ENCODE peak calls at places on chromosomes 5 and 9, in four cellular contexts. T, X, A and R are unnamed samples.

GRCh38 chr9:84846501-84847323 is 177.2 kb downstream of the NTRK2 start:
- DNase-seq in X (no peak), T (no peak), A (no peak), R (no peak)

GRCh38 chr9:124210697-124211096 is 47.1 kb upstream of the NEK6 start:
- DNase-seq in A (peak; percentile 68), T (no peak), X (no peak), R (no peak)

GRCh38 chr9:99416007-99416406 is 193.9 kb downstream of the SEC61B start:
- DNase-seq in T (no peak), A (no peak), X (no peak), R (peak; percentile 80)

GRCh38 chr5:55278778-55279177 is 28.7 kb downstream of the DHX29 start:
- DNase-seq in X (no peak), A (no peak), T (no peak), R (no peak)

GRCh38 chr9:134068742-134069535 is 1.1 kb upstream of the BRD3 start:
- DNase-seq in T (peak; percentile 30), X (no peak), A (no peak), R (no peak)

GRCh38 chr9:86512929-86513328 is 158.7 kb upstream of the TUT7 start:
- DNase-seq in A (no peak), T (no peak), X (no peak), R (no peak)

GRCh38 chr9:70020217-70020616 is 23.4 kb upstream of the MAMDC2 start:
- DNase-seq in A (no peak), T (peak; percentile 14), X (no peak), R (no peak)

GRCh38 chr5:43643750-43644149 is 40.8 kb downstream of the NNT start:
- DNase-seq in X (no peak), A (no peak), T (no peak), R (no peak)

GRCh38 chr5:28254846-28255245 is 1216.5 kb upstream of the CDH9 start:
- DNase-seq in A (no peak), X (no peak), T (no peak), R (no peak)

GRCh38 chr5:61805101-61805500 is 473.0 kb downstream of the ZSWIM6 start:
- DNase-seq in X (no peak), T (no peak), A (no peak), R (peak; percentile 56)

GRCh38 chr5:172872997-172873491 is 39.0 kb downstream of the ERGIC1 start:
- DNase-seq in T (peak; percentile 96), A (no peak), X (no peak), R (no peak)

GRCh38 chr5:4230905-4231561 is 635.4 kb downstream of the IRX1 start:
- DNase-seq in A (no peak), T (no peak), X (no peak), R (no peak)

GRCh38 chr9:20611751-20612287 is 10.5 kb downstream of the MLLT3 start:
- DNase-seq in X (no peak), T (no peak), A (no peak), R (no peak)

GRCh38 chr9:92397853-92398252 is 6.5 kb downstream of the OGN start:
- DNase-seq in T (no peak), A (no peak), X (no peak), R (no peak)

GRCh38 chr5:53262348-53262970 is 152.9 kb upstream of the MOCS2 start:
- DNase-seq in T (peak; percentile 2), X (no peak), A (no peak), R (no peak)

GRCh38 chr9:136409557-136410455 is 608 bp downstream of the ENTR1 start:
- DNase-seq in X (no peak), A (peak; percentile 36), T (peak; percentile 52), R (no peak)

GRCh38 chr9:14312721-14313377 is 1.1 kb downstream of the NFIB start:
- DNase-seq in A (no peak), T (peak; percentile 53), X (no peak), R (no peak)

GRCh38 chr9:99948482-99948881 is 42.0 kb downstream of the STX17 start:
- DNase-seq in T (no peak), X (no peak), A (no peak), R (no peak)

GRCh38 chr9:76856016-76856415 is 49.9 kb downstream of the PRUNE2 start:
- DNase-seq in X (no peak), A (no peak), T (no peak), R (no peak)

GRCh38 chr9:111527347-111527746 is 2.4 kb downstream of the ZNF483 start:
- DNase-seq in A (no peak), X (no peak), T (no peak), R (no peak)

GRCh38 chr5:96924016-96924443 is 11.8 kb upstream of the LNPEP start:
- DNase-seq in A (no peak), X (no peak), T (no peak), R (no peak)

GRCh38 chr5:140131967-140132409 is 6.3 kb downstream of the IGIP start:
- DNase-seq in T (peak; percentile 95), X (no peak), A (no peak), R (peak; percentile 86)

GRCh38 chr5:141914154-141914743 is 9.4 kb upstream of the DELE1 start:
- DNase-seq in A (peak; percentile 57), X (no peak), T (peak; percentile 42), R (no peak)

GRCh38 chr9:78273761-78274160 is 23.2 kb upstream of the PSAT1 start:
- DNase-seq in X (no peak), T (no peak), A (no peak), R (no peak)

GRCh38 chr5:81212211-81212687 is 20.9 kb upstream of the CKMT2 start:
- DNase-seq in X (no peak), A (no peak), T (no peak), R (no peak)

GRCh38 chr5:7851617-7852289 is 820 bp upstream of the CFAP90 start:
- DNase-seq in X (no peak), T (no peak), A (no peak), R (no peak)

GRCh38 chr5:40428129-40428528 is 251.6 kb upstream of the PTGER4 start:
- DNase-seq in T (no peak), X (no peak), A (peak; percentile 54), R (no peak)

GRCh38 chr5:115246361-115246991 is 16.2 kb downstream of the PGGT1B start:
- DNase-seq in A (no peak), T (no peak), X (no peak), R (no peak)

GRCh38 chr9:88593537-88594185 is 58.7 kb downstream of the NXNL2 start:
- DNase-seq in X (no peak), T (peak; percentile 56), A (peak; percentile 50), R (no peak)